ENCODE peak calls at places on chromosomes 7 and 10, in six cellular contexts. B is foreskin fibroblast, Z is spleen, D is ovary, E is A549, T is esophagus muscularis mucosa. R is an unnamed sample.

GRCh38 chr10:119466655-119467054 is 75.9 kb downstream of the RGS10 start:
- DNase-seq in B (no peak), Z (peak; percentile 72), D (no peak), E (no peak), T (no peak), R (no peak)

GRCh38 chr7:84924341-84924740 is 262.5 kb downstream of the SEMA3D start:
- DNase-seq in B (no peak), Z (no peak), D (no peak), E (no peak), T (no peak), R (no peak)

GRCh38 chr7:20064974-20065862 is 152.0 kb downstream of the MACC1 start:
- DNase-seq in B (peak; percentile 52), Z (no peak), D (no peak), E (no peak), T (no peak), R (peak; percentile 19)

GRCh38 chr10:61882621-61883375 is 18.7 kb upstream of the ARID5B start:
- DNase-seq in B (peak; percentile 69), Z (no peak), D (no peak), E (no peak), T (no peak), R (peak; percentile 66)

GRCh38 chr10:53447576-53447975 is 675.0 kb upstream of the MBL2 start:
- DNase-seq in B (no peak), Z (no peak), D (no peak), E (no peak), T (no peak), R (no peak)

GRCh38 chr10:3907514-3907913 is 122.5 kb upstream of the KLF6 start:
- DNase-seq in B (no peak), Z (no peak), D (no peak), E (no peak), T (no peak), R (peak; percentile 76)

GRCh38 chr7:30430777-30431176 is 47.8 kb downstream of the NOD1 start:
- DNase-seq in B (peak; percentile 37), Z (no peak), D (no peak), E (no peak), T (no peak), R (no peak)

GRCh38 chr10:15624405-15625191 is 95.1 kb downstream of the ITGA8 start:
- DNase-seq in B (peak; percentile 45), Z (no peak), D (no peak), E (no peak), T (no peak), R (peak; percentile 48)

GRCh38 chr7:45663167-45663921 is 89.2 kb downstream of the ADCY1 start:
- DNase-seq in B (peak; percentile 54), Z (no peak), D (no peak), E (no peak), T (no peak), R (peak; percentile 27)

GRCh38 chr10:79324032-79324695 is 23.1 kb upstream of the PPIF start:
- DNase-seq in B (no peak), Z (peak; percentile 36), D (no peak), E (no peak), T (no peak), R (no peak)

GRCh38 chr7:137847418-137848050 is 760 bp upstream of the DGKI start:
- DNase-seq in B (peak; percentile 41), Z (no peak), D (peak; percentile 17), E (no peak), T (no peak), R (peak; percentile 44)

GRCh38 chr7:75928600-75928939 is 13.6 kb downstream of the POR start:
- DNase-seq in B (no peak), Z (no peak), D (no peak), E (no peak), T (no peak), R (no peak)

GRCh38 chr10:8159628-8160165 is 105.2 kb downstream of the GATA3 start:
- DNase-seq in B (no peak), Z (no peak), D (no peak), E (no peak), T (no peak), R (no peak)

GRCh38 chr10:683448-684071 is 5.9 kb downstream of the DIP2C start:
- DNase-seq in B (peak; percentile 95), Z (no peak), D (no peak), E (peak; percentile 89), T (no peak), R (peak; percentile 98)

GRCh38 chr7:46156039-46156438 is 235.0 kb upstream of the IGFBP3 start:
- DNase-seq in B (no peak), Z (no peak), D (no peak), E (no peak), T (no peak), R (no peak)

GRCh38 chr10:114172776-114173555 is 1.0 kb downstream of the CCDC186 start:
- DNase-seq in B (no peak), Z (no peak), D (no peak), E (no peak), T (no peak), R (no peak)

GRCh38 chr10:79427965-79428364 is 17.5 kb downstream of the ZCCHC24 start:
- DNase-seq in B (no peak), Z (no peak), D (no peak), E (no peak), T (no peak), R (no peak)

GRCh38 chr10:71638087-71638576 is 81.4 kb downstream of the C10orf105 start:
- DNase-seq in B (no peak), Z (peak; percentile 92), D (no peak), E (no peak), T (no peak), R (no peak)

GRCh38 chr7:34130558-34131285 is 225.4 kb downstream of the BMPER start:
- DNase-seq in B (peak; percentile 24), Z (no peak), D (no peak), E (no peak), T (no peak), R (no peak)

GRCh38 chr10:78301891-78302738 is 268.5 kb downstream of the RPS24 start:
- DNase-seq in B (peak; percentile 29), Z (peak; percentile 79), D (no peak), E (no peak), T (peak; percentile 78), R (no peak)
- TF ChIP-seq CTCF in B (peak; percentile 19), Z (no peak), D (no peak), E (peak; percentile 29), T (no peak), R (peak; percentile 4)

GRCh38 chr10:82277591-82277990 is 402.6 kb downstream of the NRG3 start:
- DNase-seq in B (peak; percentile 77), Z (no peak), D (no peak), E (no peak), T (no peak), R (peak; percentile 49)
- H3K4me3 ChIP-seq in B (no peak overlapping the region), Z (no peak overlapping the region), D (no peak overlapping the region), E (no peak overlapping the region), T (no peak overlapping the region), R (no peak overlapping the region)

DNA sequence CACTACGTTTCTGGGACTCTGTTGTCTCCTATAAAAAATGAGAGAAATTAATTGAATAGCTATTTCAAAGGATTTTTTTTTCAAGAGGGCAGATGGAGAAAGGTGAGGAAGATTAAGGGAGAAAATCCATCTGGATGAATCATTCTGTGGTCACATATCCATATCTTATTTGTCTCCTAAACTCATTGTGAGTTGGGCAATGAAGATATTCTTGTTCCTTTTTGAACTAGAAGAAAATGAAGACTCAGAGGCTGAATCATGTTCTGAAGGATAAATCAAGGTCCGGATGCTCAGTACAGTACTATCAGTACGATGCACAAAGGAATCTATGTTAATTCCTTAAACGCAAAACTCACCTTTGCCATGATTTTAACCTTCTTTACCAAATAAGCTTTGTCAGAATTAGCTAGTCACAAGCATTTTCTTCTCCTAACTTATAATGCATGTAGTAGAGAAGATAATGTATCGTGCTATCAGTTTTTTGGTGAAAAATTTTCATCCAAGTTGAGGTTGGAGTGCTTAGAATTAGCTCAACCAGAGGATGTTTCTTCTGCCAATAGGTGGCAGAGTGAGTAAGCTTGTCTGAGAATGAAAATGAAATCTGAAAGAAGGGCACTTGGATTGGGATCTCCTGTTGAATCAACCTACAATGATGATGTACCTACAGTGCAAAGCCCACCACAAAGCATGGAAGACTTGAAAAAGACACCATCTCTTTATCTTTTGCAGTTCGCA is 446.9 kb downstream of the KIF20B start:
- DNase-seq in B (peak; percentile 67), Z (no peak), D (no peak), E (no peak), T (no peak), R (peak; percentile 80)
- TF ChIP-seq CTCF in B (peak; percentile 65), Z (no peak), D (no peak), E (peak; percentile 47), T (peak; percentile 28), R (peak; percentile 76)

DNA sequence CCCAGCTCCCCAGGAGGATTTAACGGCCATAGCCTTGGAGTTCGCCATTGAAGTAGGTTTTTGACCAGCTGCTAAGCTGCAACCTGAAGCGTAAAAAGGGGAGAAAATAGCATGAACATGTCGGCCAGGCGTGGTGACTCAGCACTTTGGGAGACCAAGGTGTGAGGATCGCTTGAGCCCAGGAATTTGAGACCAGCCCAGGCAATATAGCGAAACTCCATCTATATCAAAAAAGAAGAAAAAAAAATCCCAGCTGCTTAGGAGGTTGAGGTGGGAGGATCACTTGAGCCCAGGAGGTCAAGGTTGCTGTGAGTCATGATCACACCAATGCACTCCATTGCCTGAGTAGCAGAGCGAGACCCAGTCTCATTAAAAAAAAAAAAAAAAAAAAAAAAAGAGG is 32.2 kb upstream of the MCU start:
- DNase-seq in B (no peak), Z (no peak), D (no peak), E (no peak), T (no peak), R (peak; percentile 20)
- H3K4me3 ChIP-seq in B (no peak overlapping the region), Z (no peak overlapping the region), D (no peak overlapping the region), E (no peak overlapping the region), T (no peak overlapping the region), R (no peak overlapping the region)

GRCh38 chr10:97071491-97071890 is 114.3 kb downstream of the SLIT1 start:
- DNase-seq in B (no peak), Z (no peak), D (no peak), E (no peak), T (no peak), R (no peak)

GRCh38 chr10:97075961-97076525 is 109.7 kb downstream of the SLIT1 start:
- DNase-seq in B (no peak), Z (no peak), D (no peak), E (no peak), T (no peak), R (no peak)

GRCh38 chr10:97075421-97075820 is 110.3 kb downstream of the SLIT1 start:
- DNase-seq in B (no peak), Z (no peak), D (no peak), E (no peak), T (no peak), R (no peak)

GRCh38 chr10:97074256-97075145 is 111.3 kb downstream of the SLIT1 start:
- DNase-seq in B (no peak), Z (no peak), D (no peak), E (no peak), T (no peak), R (no peak)

DNA sequence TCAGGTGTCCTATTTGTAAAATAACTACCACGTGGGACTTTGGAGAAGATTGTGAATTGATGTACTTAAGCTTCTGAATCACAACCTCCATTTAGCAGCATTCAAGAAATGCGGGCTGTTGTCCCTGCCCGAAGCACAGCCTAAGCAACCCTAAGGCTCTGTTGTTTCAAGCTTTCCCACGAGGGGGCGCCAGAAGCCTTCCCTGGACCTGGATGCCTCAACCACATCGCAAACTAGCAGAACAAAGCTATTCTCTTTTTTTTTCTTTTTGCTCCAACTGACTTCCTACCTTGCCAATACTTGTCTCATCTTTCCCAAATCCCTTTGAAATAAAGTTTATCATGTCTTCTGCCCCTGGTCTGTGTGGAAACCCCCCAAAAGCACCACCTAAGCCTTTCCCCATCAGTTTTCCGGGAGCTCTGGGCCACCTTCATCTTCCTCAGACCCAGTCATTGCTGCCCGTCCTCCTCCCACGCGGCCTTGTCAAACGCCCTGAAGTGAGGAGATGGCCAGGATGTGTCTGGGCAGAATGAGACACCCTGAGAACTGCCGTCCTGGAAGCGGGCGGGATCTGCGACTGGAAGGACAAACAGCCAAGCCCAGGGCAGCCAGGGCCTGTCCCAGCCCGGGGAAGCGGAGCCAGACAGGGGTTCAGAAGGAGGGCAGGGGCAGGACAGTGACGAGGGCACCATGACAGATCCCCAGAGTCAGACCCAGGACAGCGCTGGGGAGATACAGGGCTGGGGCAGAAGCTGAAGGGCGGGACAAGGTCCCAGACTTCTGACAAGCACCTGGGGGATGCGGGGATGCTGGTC is 112.7 kb downstream of the SLIT1 start:
- DNase-seq in B (peak; percentile 92), Z (peak; percentile 90), D (peak; percentile 82), E (peak; percentile 72), T (peak; percentile 96), R (peak; percentile 71)
- TF ChIP-seq CTCF in B (peak; percentile 95), Z (peak; percentile 90), D (peak; percentile 61), E (peak; percentile 91), T (peak; percentile 94), R (peak; percentile 95)

R was measured in fibroblast of mammary gland.